ENCODE peak calls at places on chromosomes 5 and 9, in nine cellular contexts. S is spleen, E is cardiac muscle cell, Z is progenitor cell of endocrine pancreas, G is GM23338, I is fibroblast of pulmonary artery, C is breast epithelium, H is uterus, R is fibroblast of the aortic adventitia. P is an unnamed sample.

GRCh38 chr9:116959775-116960174 is 272.7 kb downstream of the TRIM32 start:
- DNase-seq in S (no peak), E (no peak), Z (peak), G (peak), I (no peak), C (no peak), H (no peak), R (no peak), P (no peak)

GRCh38 chr9:2335260-2335659 is 286.3 kb upstream of the VLDLR start:
- DNase-seq in S (no peak), E (no peak), Z (no peak), G (no peak), I (no peak), C (no peak), H (peak), R (peak), P (no peak)

GRCh38 chr5:172868436-172868923 is 34.4 kb downstream of the ERGIC1 start:
- DNase-seq in S (no peak), E (no peak), Z (no peak), G (no peak), I (peak), C (no peak), H (no peak), R (peak), P (peak)

GRCh38 chr5:175712681-175713085 is 54.8 kb downstream of the HRH2 start:
- DNase-seq in S (peak), E (no peak), Z (no peak), G (no peak), I (no peak), C (no peak), H (no peak), R (no peak), P (no peak)

GRCh38 chr5:148268556-148268955 is at the start of gene SPINK13:
- DNase-seq in S (no peak), E (no peak), Z (no peak), G (no peak), I (peak), C (no peak), H (no peak), R (peak), P (peak)

GRCh38 chr9:128372188-128372641 is 1.0 kb downstream of the URM1 start:
- DNase-seq in S (no peak), E (no peak), Z (no peak), G (no peak), I (no peak), C (no peak), H (no peak), R (no peak), P (no peak)

GRCh38 chr5:14723648-14724231 is 59.2 kb downstream of the OTULIN start:
- DNase-seq in S (no peak), E (no peak), Z (no peak), G (no peak), I (no peak), C (no peak), H (no peak), R (no peak), P (no peak)

GRCh38 chr9:18675345-18675744 is 201.4 kb downstream of the ADAMTSL1 start:
- DNase-seq in S (no peak), E (no peak), Z (no peak), G (no peak), I (peak), C (no peak), H (no peak), R (peak), P (no peak)

GRCh38 chr9:30673132-30673531 is 1711.3 kb upstream of the ACO1 start:
- DNase-seq in S (no peak), E (no peak), Z (no peak), G (no peak), I (no peak), C (no peak), H (no peak), R (no peak), P (peak)

GRCh38 chr9:134658378-134658955 is 16.9 kb downstream of the COL5A1 start:
- DNase-seq in S (peak), E (no peak), Z (no peak), G (no peak), I (no peak), C (no peak), H (no peak), R (no peak), P (no peak)

GRCh38 chr5:172334196-172334595 is 50.6 kb upstream of the UBTD2 start:
- DNase-seq in S (no peak), E (no peak), Z (no peak), G (peak), I (no peak), C (no peak), H (no peak), R (no peak), P (no peak)

GRCh38 chr5:142491260-142491659 is 166.4 kb upstream of the SPRY4 start:
- DNase-seq in S (no peak), E (no peak), Z (no peak), G (peak), I (no peak), C (no peak), H (no peak), R (no peak), P (no peak)

GRCh38 chr9:116549061-116549664 is 137.9 kb upstream of the TRIM32 start:
- DNase-seq in S (no peak), E (no peak), Z (no peak), G (no peak), I (peak), C (peak), H (peak), R (peak), P (peak)

GRCh38 chr5:168270446-168270845 is 21.0 kb upstream of the WWC1 start:
- DNase-seq in S (no peak), E (no peak), Z (no peak), G (no peak), I (peak), C (no peak), H (no peak), R (peak), P (peak)

GRCh38 chr9:104071589-104071988 is 22.5 kb upstream of the SMC2 start:
- DNase-seq in S (no peak), E (no peak), Z (no peak), G (no peak), I (no peak), C (no peak), H (no peak), R (no peak), P (no peak)

GRCh38 chr5:170809551-170809950 is 26.0 kb downstream of the GABRP start:
- DNase-seq in S (no peak), E (peak), Z (no peak), G (peak), I (peak), C (no peak), H (no peak), R (peak), P (peak)

GRCh38 chr9:133125706-133126696 is 5.0 kb upstream of the RALGDS start:
- DNase-seq in S (no peak), E (no peak), Z (no peak), G (no peak), I (peak), C (no peak), H (peak), R (peak), P (peak)

GRCh38 chr9:134781895-134782294 is 98.7 kb upstream of the FCN2 start:
- DNase-seq in S (no peak), E (peak), Z (no peak), G (peak), I (no peak), C (no peak), H (no peak), R (no peak), P (no peak)

GRCh38 chr5:167912944-167913343 is 378.5 kb upstream of the WWC1 start:
- DNase-seq in S (no peak), E (no peak), Z (no peak), G (peak), I (no peak), C (no peak), H (no peak), R (peak), P (no peak)

GRCh38 chr9:133362359-133363044 is 6.2 kb downstream of the SURF2 start:
- DNase-seq in S (no peak), E (no peak), Z (no peak), G (no peak), I (no peak), C (no peak), H (no peak), R (peak), P (peak)

GRCh38 chr9:136571525-136571924 is 25.7 kb upstream of the NOTCH1 start:
- DNase-seq in S (no peak), E (no peak), Z (no peak), G (no peak), I (no peak), C (no peak), H (no peak), R (no peak), P (no peak)

GRCh38 chr9:129166962-129167557 is 11.0 kb downstream of the IER5L start:
- DNase-seq in S (no peak), E (no peak), Z (peak), G (peak), I (peak), C (peak), H (peak), R (peak), P (peak)

GRCh38 chr5:33303696-33304095 is 137.1 kb upstream of the TARS1 start:
- DNase-seq in S (no peak), E (no peak), Z (no peak), G (no peak), I (no peak), C (no peak), H (no peak), R (no peak), P (no peak)

GRCh38 chr5:11619339-11620028 is 284.8 kb downstream of the CTNND2 start:
- DNase-seq in S (no peak), E (peak), Z (no peak), G (peak), I (no peak), C (no peak), H (no peak), R (no peak), P (no peak)

GRCh38 chr9:25702536-25702935 is 24.3 kb upstream of the TUSC1 start:
- DNase-seq in S (no peak), E (no peak), Z (no peak), G (no peak), I (no peak), C (no peak), H (no peak), R (no peak), P (no peak)

GRCh38 chr5:14144586-14145355 is 1.6 kb downstream of the TRIO start:
- DNase-seq in S (peak), E (peak), Z (peak), G (peak), I (peak), C (peak), H (peak), R (no peak), P (peak)

GRCh38 chr9:36486933-36487481 is 85.7 kb upstream of the MELK start:
- DNase-seq in S (peak), E (no peak), Z (peak), G (peak), I (peak), C (peak), H (peak), R (no peak), P (no peak)

GRCh38 chr5:90606539-90606938 is 47.9 kb downstream of the ADGRV1 start:
- DNase-seq in S (no peak), E (peak), Z (no peak), G (peak), I (no peak), C (no peak), H (no peak), R (no peak), P (no peak)
- TF ChIP-seq CTCF in S (no peak), E (no peak), Z (peak), G (peak), I (peak), C (no peak), H (no peak), R (no peak), P (no peak)

DNA sequence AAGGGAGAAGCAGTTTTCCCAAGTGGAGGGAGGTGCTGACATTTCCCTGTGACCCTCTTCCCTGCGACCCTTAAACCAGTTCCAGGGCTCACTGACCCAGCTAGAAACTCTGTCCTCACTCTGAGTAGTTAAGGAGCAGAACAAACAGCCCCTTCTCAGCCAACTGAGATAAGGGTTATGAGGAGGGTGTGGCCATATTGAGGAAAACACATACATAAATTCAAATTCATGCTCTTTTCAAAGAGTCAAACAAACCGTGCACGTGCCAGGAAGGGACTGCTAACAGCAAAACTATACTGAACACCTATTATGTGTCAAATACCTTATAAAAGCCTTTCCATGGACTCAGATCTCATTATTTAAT is 4.9 kb upstream of the AKNA start:
- DNase-seq in S (no peak), E (no peak), Z (no peak), G (no peak), I (no peak), C (no peak), H (peak), R (peak), P (no peak)
- TF ChIP-seq CTCF in S (no peak), E (no peak), Z (no peak), G (no peak), I (no peak), C (no peak), H (no peak), R (no peak), P (no peak)

DNA sequence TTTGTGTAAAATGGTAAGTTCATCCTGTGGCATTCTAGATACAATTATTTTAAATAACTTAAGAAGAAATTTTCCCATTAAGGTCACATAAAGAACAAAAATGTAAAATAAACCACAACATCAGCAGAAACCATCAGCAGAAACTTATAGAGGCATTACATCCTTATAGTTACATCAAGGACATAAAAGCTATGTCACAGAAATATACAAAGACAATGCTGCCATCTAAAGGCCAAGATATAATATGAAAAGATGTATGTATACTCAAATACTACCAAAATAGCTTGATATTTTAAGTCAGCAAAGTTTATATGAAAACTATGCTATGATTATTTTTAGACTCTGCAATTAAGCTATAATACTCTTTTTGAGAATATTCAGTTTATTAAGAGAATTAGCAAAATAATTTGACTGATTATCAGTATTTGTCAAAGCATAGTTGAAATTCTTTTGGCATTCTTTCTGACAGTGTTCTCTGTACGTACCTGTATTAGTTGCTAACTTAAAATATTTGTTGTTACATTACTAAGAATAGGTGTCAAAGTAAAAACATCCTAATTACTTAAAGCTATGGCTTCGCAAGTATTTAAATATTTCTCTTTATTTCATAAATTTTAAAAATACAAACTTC is 36.2 kb downstream of the FBXL17 start:
- DNase-seq in S (no peak), E (peak), Z (no peak), G (peak), I (peak), C (no peak), H (no peak), R (peak), P (peak)
- TF ChIP-seq CTCF in S (peak), E (no peak), Z (peak), G (no peak), I (peak), C (no peak), H (peak), R (peak), P (peak)

DNA sequence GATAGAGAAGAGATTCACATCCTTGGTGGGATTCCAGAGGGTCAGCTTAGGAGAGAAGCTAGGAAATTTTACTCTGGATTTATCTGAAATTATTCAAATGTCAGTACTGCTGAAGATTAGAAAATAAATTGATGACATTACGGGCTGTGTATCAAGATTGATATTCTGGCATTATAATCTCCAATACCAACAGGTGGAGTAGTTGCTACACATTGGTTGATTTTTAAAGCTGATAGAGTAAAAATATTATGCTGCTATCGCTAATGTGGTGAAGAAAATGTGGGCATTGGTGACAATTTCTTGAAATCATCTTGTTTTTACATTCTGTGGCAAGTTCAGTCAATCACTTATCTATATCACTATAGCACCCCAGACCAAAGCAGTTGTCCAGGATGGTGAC is 378.5 kb downstream of the MTRR start:
- DNase-seq in S (no peak), E (no peak), Z (no peak), G (no peak), I (no peak), C (no peak), H (no peak), R (no peak), P (no peak)
- TF ChIP-seq CTCF in S (no peak), E (peak), Z (no peak), G (no peak), I (no peak), C (no peak), H (no peak), R (no peak), P (no peak)

GRCh38 chr9:110844121-110844520 is 175.5 kb downstream of the MUSK start:
- DNase-seq in S (no peak), E (no peak), Z (no peak), G (no peak), I (no peak), C (no peak), H (no peak), R (peak), P (no peak)

GRCh38 chr9:110842976-110843375 is 174.4 kb downstream of the MUSK start:
- DNase-seq in S (no peak), E (no peak), Z (no peak), G (no peak), I (no peak), C (no peak), H (no peak), R (peak), P (no peak)

GRCh38 chr9:110837401-110838005 is 168.9 kb downstream of the MUSK start:
- DNase-seq in S (no peak), E (no peak), Z (no peak), G (no peak), I (no peak), C (no peak), H (no peak), R (no peak), P (no peak)

GRCh38 chr9:110847661-110848060 is 179.1 kb downstream of the MUSK start:
- DNase-seq in S (no peak), E (no peak), Z (no peak), G (no peak), I (peak), C (no peak), H (no peak), R (peak), P (peak)

GRCh38 chr9:110842169-110842568 is 173.6 kb downstream of the MUSK start:
- DNase-seq in S (no peak), E (no peak), Z (no peak), G (peak), I (no peak), C (no peak), H (no peak), R (no peak), P (no peak)
- TF ChIP-seq CTCF in S (no peak), E (no peak), Z (no peak), G (peak), I (no peak), C (no peak), H (no peak), R (no peak), P (no peak)

GRCh38 chr5:7261900-7262299 is 134.0 kb upstream of the ADCY2 start:
- DNase-seq in S (no peak), E (no peak), Z (no peak), G (no peak), I (no peak), C (no peak), H (no peak), R (no peak), P (no peak)

GRCh38 chr5:7261049-7261448 is 134.9 kb upstream of the ADCY2 start:
- DNase-seq in S (no peak), E (peak), Z (no peak), G (peak), I (peak), C (no peak), H (no peak), R (peak), P (peak)
- TF ChIP-seq CTCF in S (no peak), E (peak), Z (peak), G (peak), I (no peak), C (no peak), H (peak), R (peak), P (peak)

DNA sequence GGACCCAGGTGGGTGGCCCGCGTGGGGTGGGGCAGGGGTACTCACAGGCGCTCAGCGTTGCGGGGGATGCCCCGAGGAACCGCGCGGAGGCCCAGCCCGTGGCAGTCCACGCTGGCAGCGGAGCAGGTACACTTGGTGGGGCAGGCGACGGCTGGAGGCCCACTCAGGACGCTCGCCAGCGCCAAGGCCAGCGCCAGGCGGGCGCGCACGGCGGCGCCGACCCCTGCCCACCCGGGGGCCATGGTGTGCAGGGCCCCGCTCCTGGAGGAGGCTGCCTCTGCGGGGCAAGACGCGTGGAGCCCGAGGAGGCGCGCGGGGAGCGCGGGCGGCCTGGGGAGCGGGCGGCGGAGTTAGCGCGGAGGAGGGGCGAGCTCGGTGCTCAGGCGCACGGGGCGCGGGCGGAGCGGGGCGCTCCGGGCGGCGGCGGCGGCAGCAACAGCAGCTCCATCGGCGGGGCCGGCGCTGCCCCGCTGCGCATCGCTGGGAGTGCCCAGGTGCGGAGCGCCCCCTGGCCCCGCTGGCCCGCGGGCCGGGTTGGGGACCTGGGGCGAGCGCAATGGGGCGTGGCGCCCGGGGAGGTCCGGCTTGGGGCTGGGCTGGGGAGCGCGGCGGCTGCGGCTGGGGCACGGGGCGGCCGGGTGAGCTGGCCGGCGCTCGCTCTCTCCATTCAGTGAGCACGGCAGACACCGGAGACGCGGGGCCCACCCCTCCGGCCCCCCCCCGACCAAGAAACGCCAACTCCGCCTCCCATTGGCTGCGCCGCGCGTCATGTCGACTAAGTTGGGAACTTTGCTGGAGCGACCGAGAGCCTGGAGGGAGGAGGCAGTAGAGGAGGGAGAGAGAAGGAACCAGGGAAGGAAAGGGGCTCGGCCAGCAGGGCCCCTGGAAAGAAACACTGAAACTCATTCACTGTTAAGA is at the start of gene SLIT3:
- DNase-seq in S (peak), E (peak), Z (peak), G (peak), I (peak), C (peak), H (peak), R (peak), P (peak)
- TF ChIP-seq CTCF in S (no peak), E (no peak), Z (peak), G (peak), I (no peak), C (no peak), H (peak), R (peak), P (no peak)

GRCh38 chr9:123401879-123402513 is 46.0 kb downstream of the CRB2 start:
- DNase-seq in S (no peak), E (peak), Z (peak), G (peak), I (peak), C (no peak), H (no peak), R (peak), P (peak)
- TF ChIP-seq CTCF in S (peak), E (peak), Z (peak), G (peak), I (peak), C (no peak), H (peak), R (peak), P (peak)